ENCODE peak calls at places on chromosomes 4 and X, in four cellular contexts. Q is GM12878, F is H1, S is HepG2. W is an unnamed sample.

GRCh38 chr4:105277702-105278101 is 131.0 kb downstream of the TET2 start:
- DNase-seq in F (no peak), Q (no peak), S (no peak), W (no peak)

GRCh38 chr4:159765402-159765801 is 662.5 kb downstream of the RAPGEF2 start:
- DNase-seq in F (no peak), S (no peak), Q (no peak), W (no peak)

GRCh38 chr4:68109891-68110290 is 19.8 kb downstream of the TMPRSS11F start:
- DNase-seq in Q (no peak), F (no peak), S (no peak), W (no peak)

GRCh38 chrX:151929131-151929530 is 16.4 kb downstream of the MAGEA4 start:
- DNase-seq in Q (no peak), S (no peak), F (no peak), W (no peak)

GRCh38 chr4:129908117-129908516 is 812.2 kb downstream of the C4orf33 start:
- DNase-seq in Q (no peak), S (no peak), F (no peak), W (no peak)

GRCh38 chr4:41142946-41143720 is 71.2 kb downstream of the APBB2 start:
- DNase-seq in S (no peak), Q (no peak), F (no peak), W (no peak)

GRCh38 chr4:179766938-179767337 is 2324.7 kb upstream of the AGA start:
- DNase-seq in Q (no peak), F (no peak), S (no peak), W (no peak)

GRCh38 chr4:168325591-168325990 is 7.0 kb upstream of the DDX60 start:
- DNase-seq in F (no peak), S (no peak), Q (no peak), W (no peak)

GRCh38 chr4:82842593-82842992 is 44.0 kb upstream of the SCD5 start:
- DNase-seq in S (peak; percentile 13), F (no peak), Q (no peak), W (peak; percentile 18)

GRCh38 chr4:100288811-100289529 is 98.7 kb upstream of the DDIT4L start:
- DNase-seq in F (no peak), Q (no peak), S (no peak), W (no peak)

GRCh38 chr4:48543796-48544195 is 53.7 kb downstream of the ZAR1 start:
- DNase-seq in F (no peak), S (no peak), Q (no peak), W (no peak)

GRCh38 chr4:48542888-48543287 is 52.8 kb downstream of the ZAR1 start:
- DNase-seq in F (no peak), S (no peak), Q (no peak), W (no peak)

GRCh38 chr4:48546336-48546735 is 56.3 kb downstream of the ZAR1 start:
- DNase-seq in S (peak; percentile 34), Q (peak; percentile 8), F (no peak), W (peak; percentile 7)
- TF ChIP-seq SUZ12 in S (no peak), Q (no peak), F (no peak), W (no peak)

GRCh38 chr4:137471461-137471860 is 60.8 kb downstream of the PCDH18 start:
- DNase-seq in F (no peak), S (no peak), Q (no peak), W (no peak)
- TF ChIP-seq SP1 in F (no peak), S (no peak), Q (no peak), W (no peak)

GRCh38 chr4:156538210-156538609 is 433.4 kb downstream of the PDGFC start:
- DNase-seq in Q (no peak), S (no peak), F (no peak), W (no peak)
- TF ChIP-seq SUZ12 in Q (no peak), S (no peak), F (no peak), W (no peak)

DNA sequence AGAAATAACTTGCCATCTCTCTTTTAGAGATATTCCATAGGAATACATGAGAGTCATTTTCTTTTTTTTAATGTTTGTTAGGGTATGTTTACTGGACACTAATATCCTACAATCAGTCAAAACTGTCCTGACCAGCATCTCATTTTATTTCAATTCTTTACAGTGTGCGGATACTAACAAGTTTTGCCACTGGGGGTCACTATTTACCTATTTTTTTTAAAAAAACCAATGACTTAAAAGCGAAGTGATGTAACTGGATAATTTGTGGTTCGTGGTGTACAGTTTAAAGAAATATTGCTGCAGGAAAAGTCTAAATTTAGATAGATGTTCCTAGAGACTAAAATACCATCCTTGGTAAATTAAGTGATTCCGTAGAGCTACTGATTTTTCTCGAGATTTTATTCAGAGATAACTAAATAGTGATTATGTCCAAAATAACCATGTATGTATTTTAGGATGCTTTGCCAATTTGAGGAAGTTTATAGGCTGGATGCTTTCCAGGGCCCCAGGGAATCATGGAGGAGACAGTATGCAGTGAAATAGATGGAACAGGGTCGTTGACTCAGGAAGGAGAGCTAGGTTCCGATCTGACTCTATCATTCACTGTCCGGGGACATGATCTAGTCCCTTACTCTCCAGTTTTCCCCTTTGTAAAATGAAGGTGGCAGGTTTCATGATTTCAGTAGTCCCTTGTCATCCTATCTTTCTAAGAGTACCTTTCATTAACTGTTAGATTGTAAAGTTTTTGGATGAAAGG is 34.0 kb upstream of the GNPDA2 start:
- DNase-seq in Q (no peak), F (no peak), S (peak; percentile 7), W (peak; percentile 7)
- TF ChIP-seq SP1 in Q (no peak), F (no peak), S (no peak), W (no peak)

DNA sequence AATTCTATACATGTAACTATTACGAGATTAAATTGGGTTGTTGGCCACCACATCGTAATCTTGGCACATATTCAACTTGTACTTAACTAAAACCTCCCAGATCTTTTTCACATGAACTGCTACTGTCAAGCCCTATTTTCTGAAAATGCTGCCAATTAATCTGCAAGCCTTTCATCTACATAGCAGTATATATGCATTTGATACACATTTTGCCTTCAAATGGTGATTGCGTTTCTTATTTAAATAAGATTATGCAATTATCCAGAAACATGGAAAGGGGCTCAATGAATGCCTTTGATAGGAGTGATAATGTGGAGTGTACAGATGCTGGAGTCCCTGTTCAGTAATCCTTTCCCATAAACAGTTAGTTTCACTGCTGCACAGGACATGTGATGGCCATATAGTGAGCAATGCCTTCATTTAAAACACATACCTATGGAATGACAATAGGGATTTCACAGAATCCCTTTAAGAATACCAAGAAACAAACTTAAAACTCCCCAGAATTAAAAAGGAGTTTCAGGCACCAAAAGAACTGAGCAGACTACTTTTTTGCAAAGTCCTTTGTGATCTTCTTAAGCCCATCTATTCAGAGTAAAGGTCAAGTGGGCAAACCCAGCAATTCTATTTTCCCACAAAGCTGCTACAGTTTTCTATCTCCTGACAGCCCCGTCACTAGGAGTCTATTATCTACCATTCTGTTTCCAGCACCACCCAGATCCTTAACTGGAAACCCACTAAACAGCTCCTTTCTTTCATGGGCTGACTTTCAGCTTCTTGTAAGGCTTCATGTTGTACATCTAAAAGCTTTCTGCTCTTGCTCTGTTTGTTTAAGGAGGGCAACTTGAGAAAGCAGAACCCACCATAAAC is 120.3 kb downstream of the UNC5C start:
- DNase-seq in Q (no peak), F (no peak), S (no peak), W (no peak)
- TF ChIP-seq SUZ12 in Q (no peak), F (no peak), S (no peak), W (no peak)

GRCh38 chr4:7323872-7324650 is 110.7 kb downstream of the PSAPL1 start:
- DNase-seq in Q (no peak), F (no peak), S (peak; percentile 7), W (peak; percentile 30)

GRCh38 chr4:7326306-7326692 is 108.4 kb downstream of the PSAPL1 start:
- DNase-seq in Q (no peak), F (no peak), S (no peak), W (no peak)

GRCh38 chr4:7323461-7323871 is 111.3 kb downstream of the PSAPL1 start:
- DNase-seq in S (no peak), Q (no peak), F (no peak), W (no peak)

GRCh38 chr4:7325541-7325940 is 109.2 kb downstream of the PSAPL1 start:
- DNase-seq in Q (no peak), S (no peak), F (no peak), W (no peak)

DNA sequence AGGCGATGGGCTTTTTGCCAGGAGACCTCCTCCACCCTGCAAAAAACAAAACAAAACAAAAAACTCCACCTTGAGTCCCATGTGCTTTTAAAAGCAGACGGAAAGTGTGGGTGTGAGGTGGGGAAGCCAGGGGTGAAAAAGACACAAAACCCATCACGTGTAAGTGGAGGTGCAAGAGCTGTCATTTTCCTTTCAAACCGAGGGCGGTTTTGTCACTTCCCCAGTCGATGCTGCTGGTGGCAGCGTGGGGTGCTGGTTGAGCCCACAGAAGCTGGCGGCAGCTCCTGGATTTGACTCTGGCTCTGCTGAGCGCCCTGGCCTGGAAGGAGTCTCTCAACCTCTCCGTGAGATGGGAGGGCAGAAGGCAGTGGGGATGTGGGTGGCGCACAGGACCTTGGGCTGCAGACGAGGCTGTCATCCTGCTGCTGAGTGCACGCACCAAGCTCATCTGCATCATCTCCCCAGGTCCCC is 110.0 kb downstream of the PSAPL1 start:
- DNase-seq in F (no peak), Q (no peak), S (no peak), W (no peak)
- TF ChIP-seq SP1 in F (no peak), Q (no peak), S (no peak), W (no peak)

W was measured in HEK293T.